ENCODE peak calls at places on chromosomes 6 and 20, in eight cellular contexts. E is astrocyte of the spinal cord; R is transverse colon; X is neural progenitor cell; I is SJSA1; H is CD8-positive, alpha-beta memory T cell; O is fibroblast of the aortic adventitia; N is spleen. T is an unnamed sample.

GRCh38 chr6:156474507-156475120 is 302.6 kb upstream of the ARID1B start:
- DNase-seq in E (no peak), R (no peak), X (no peak), I (no peak), H (no peak), O (no peak), N (no peak), T (no peak)

GRCh38 chr6:166955865-166956443 is 396 bp downstream of the RNASET2 start:
- DNase-seq in E (peak), R (no peak), X (peak), I (peak), H (no peak), O (no peak), N (no peak), T (peak)

GRCh38 chr6:93248591-93248990 is 170.8 kb downstream of the EPHA7 start:
- DNase-seq in E (no peak), R (no peak), X (no peak), I (no peak), H (no peak), O (no peak), N (peak), T (no peak)

GRCh38 chr6:11144393-11144829 is 32.9 kb upstream of the ERVFRD-1 start:
- DNase-seq in E (peak), R (peak), X (peak), I (peak), H (peak), O (peak), N (peak), T (peak)

GRCh38 chr6:24666097-24666615 is 543 bp downstream of the TDP2 start:
- DNase-seq in E (peak), R (peak), X (no peak), I (no peak), H (no peak), O (no peak), N (peak), T (peak)

GRCh38 chr20:4949833-4950178 is 51.5 kb downstream of the SLC23A2 start:
- DNase-seq in E (peak), R (no peak), X (peak), I (no peak), H (no peak), O (peak), N (no peak), T (peak)

GRCh38 chr20:23569570-23569969 is 1.3 kb upstream of the CST9L start:
- DNase-seq in E (no peak), R (no peak), X (no peak), I (no peak), H (no peak), O (no peak), N (peak), T (no peak)

GRCh38 chr6:81859884-81860283 is 107.4 kb upstream of the TENT5A start:
- DNase-seq in E (no peak), R (no peak), X (no peak), I (no peak), H (no peak), O (peak), N (no peak), T (peak)

GRCh38 chr6:154893927-154894326 is 101.2 kb upstream of the TIAM2 start:
- DNase-seq in E (peak), R (no peak), X (no peak), I (peak), H (no peak), O (peak), N (no peak), T (peak)

GRCh38 chr6:110567957-110568696 is 91.7 kb upstream of the SLC22A16 start:
- DNase-seq in E (no peak), R (no peak), X (no peak), I (no peak), H (no peak), O (no peak), N (no peak), T (no peak)

GRCh38 chr6:82040405-82041221 is 206.9 kb downstream of the IBTK start:
- DNase-seq in E (peak), R (no peak), X (peak), I (peak), H (no peak), O (peak), N (no peak), T (peak)

GRCh38 chr6:2793491-2794151 is 28.4 kb downstream of the WRNIP1 start:
- DNase-seq in E (peak), R (peak), X (no peak), I (no peak), H (peak), O (no peak), N (no peak), T (no peak)

GRCh38 chr6:160967833-160968232 is 23.7 kb upstream of the MAP3K4 start:
- DNase-seq in E (no peak), R (no peak), X (no peak), I (no peak), H (no peak), O (no peak), N (no peak), T (no peak)

GRCh38 chr6:163661271-163661671 is 246.8 kb downstream of the QKI start:
- DNase-seq in E (no peak), R (no peak), X (no peak), I (no peak), H (no peak), O (no peak), N (no peak), T (no peak)

GRCh38 chr6:53119772-53120409 is 28.8 kb downstream of the GCM1 start:
- DNase-seq in E (peak), R (peak), X (no peak), I (peak), H (no peak), O (no peak), N (no peak), T (peak)

GRCh38 chr6:1679691-1680068 is 70.0 kb downstream of the FOXC1 start:
- DNase-seq in E (peak), R (no peak), X (no peak), I (peak), H (no peak), O (peak), N (no peak), T (no peak)

GRCh38 chr6:46221221-46221793 is 50.5 kb upstream of the ENPP5 start:
- DNase-seq in E (peak), R (no peak), X (peak), I (peak), H (peak), O (peak), N (no peak), T (no peak)

GRCh38 chr20:43040427-43040826 is 149.3 kb downstream of the PTPRT start:
- DNase-seq in E (no peak), R (no peak), X (peak), I (no peak), H (no peak), O (no peak), N (no peak), T (no peak)

GRCh38 chr6:44177691-44178423 is 19.2 kb downstream of the CAPN11 start:
- DNase-seq in E (peak), R (peak), X (peak), I (no peak), H (no peak), O (peak), N (no peak), T (peak)

GRCh38 chr6:30195951-30196350 is 17.3 kb downstream of the TRIM26 start:
- DNase-seq in E (no peak), R (no peak), X (no peak), I (no peak), H (no peak), O (no peak), N (no peak), T (no peak)

DNA sequence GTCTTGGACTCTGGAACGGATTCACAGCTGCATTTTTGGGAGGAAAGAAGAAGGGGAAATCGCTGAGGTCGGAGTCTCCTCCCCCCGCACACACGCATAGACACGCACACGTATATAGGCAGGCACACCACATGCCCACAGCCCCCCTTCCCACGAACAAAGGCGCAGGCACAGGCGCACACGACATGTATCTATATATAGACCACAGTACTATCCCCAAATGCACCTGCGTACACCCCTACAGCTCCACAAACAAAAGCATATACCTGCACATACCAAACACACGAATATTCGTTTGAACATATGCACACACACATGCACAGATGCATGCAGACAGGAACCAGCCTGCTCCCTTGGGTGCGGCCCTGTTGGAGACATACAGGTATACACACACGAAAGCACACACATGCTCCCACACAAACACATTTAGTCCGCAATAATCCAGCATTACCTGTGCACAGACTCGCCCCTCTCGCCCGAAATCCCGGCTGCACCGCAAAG is 1.2 kb downstream of the SLC32A1 start:
- DNase-seq in E (no peak), R (no peak), X (no peak), I (no peak), H (no peak), O (no peak), N (no peak), T (no peak)
- H3K4me3 ChIP-seq in E (no peak), R (no peak), X (no peak), I (no peak), H (no peak), O (no peak), N (no peak), T (no peak)

DNA sequence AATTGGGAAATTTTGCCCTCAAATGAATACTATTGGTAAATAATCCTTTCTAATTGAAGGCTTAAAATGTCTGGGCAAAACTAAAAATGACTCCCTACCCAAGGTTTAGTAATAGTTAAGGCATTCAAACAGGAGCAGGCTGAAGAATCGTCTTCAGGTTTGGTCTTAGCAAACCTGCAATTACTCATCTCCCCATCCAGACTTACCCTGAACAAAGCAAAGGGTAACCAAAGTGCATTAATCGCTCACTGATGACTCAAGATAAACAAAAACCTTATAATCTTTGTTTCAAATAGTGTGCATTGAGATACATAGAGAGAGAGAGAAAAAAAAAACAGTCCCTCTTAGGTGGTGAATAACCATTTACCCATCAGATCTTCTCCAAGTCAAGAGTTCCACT is 225.5 kb downstream of the BMP2 start:
- DNase-seq in E (peak), R (no peak), X (no peak), I (no peak), H (no peak), O (peak), N (no peak), T (peak)
- H3K4me3 ChIP-seq in E (no peak), R (no peak), X (no peak), I (no peak), H (no peak), O (no peak), N (no peak), T (no peak)

GRCh38 chr6:137208279-137208678 is 10.9 kb downstream of the IFNGR1 start:
- DNase-seq in E (no peak), R (no peak), X (no peak), I (no peak), H (no peak), O (no peak), N (no peak), T (no peak)
- H3K4me3 ChIP-seq in E (no peak), R (no peak), X (no peak), I (no peak), H (no peak), O (no peak), N (no peak), T (no peak)

GRCh38 chr20:60815656-60816055 is 436.4 kb upstream of the CDH4 start:
- DNase-seq in E (no peak), R (no peak), X (no peak), I (no peak), H (no peak), O (no peak), N (no peak), T (no peak)
- H3K4me3 ChIP-seq in E (no peak), R (no peak), X (no peak), I (no peak), H (no peak), O (no peak), N (no peak), T (no peak)

GRCh38 chr6:159105716-159106115 is 60.9 kb upstream of the TAGAP start:
- DNase-seq in E (no peak), R (no peak), X (no peak), I (no peak), H (no peak), O (no peak), N (no peak), T (no peak)

GRCh38 chr6:159107451-159108260 is 61.5 kb upstream of the FNDC1 start:
- DNase-seq in E (no peak), R (peak), X (no peak), I (no peak), H (peak), O (no peak), N (peak), T (no peak)

GRCh38 chr6:159104931-159105330 is 60.1 kb upstream of the TAGAP start:
- DNase-seq in E (no peak), R (peak), X (no peak), I (no peak), H (no peak), O (no peak), N (peak), T (no peak)

GRCh38 chr6:159108438-159108985 is 60.7 kb upstream of the FNDC1 start:
- DNase-seq in E (no peak), R (no peak), X (no peak), I (no peak), H (no peak), O (no peak), N (no peak), T (peak)

GRCh38 chr6:159106627-159107241 is 61.9 kb upstream of the TAGAP start:
- DNase-seq in E (peak), R (peak), X (peak), I (peak), H (peak), O (peak), N (peak), T (peak)
- H3K4me3 ChIP-seq in E (no peak), R (no peak), X (no peak), I (no peak), H (peak), O (no peak), N (no peak), T (no peak)